ENCODE peak calls at places on chromosome 18, in five cellular contexts. One of them, this sample, is unnamed. For H3K4me1, the result is how much of the 10 kb centered on the place peaks cover.

GRCh38 chr18:9612989-9613388 is 1.4 kb downstream of the PPP4R1 start:
- DNase-seq in gastrocnemius medialis: no peak
- DNase-seq in cardiac muscle cell: no peak
- DNase-seq in lung: no peak
- DNase-seq in Peyer's patch: no peak
- DNase-seq in this sample: no peak

GRCh38 chr18:58569490-58569911 is 59.4 kb downstream of the ALPK2 start:
- DNase-seq in gastrocnemius medialis: no peak
- DNase-seq in cardiac muscle cell: no peak
- DNase-seq in lung: no peak
- DNase-seq in Peyer's patch: no peak
- DNase-seq in this sample: no peak

GRCh38 chr18:42114310-42114943 is 159.4 kb downstream of the PIK3C3 start:
- DNase-seq in gastrocnemius medialis: peak
- DNase-seq in cardiac muscle cell: peak
- DNase-seq in lung: peak
- DNase-seq in Peyer's patch: peak
- DNase-seq in this sample: peak

GRCh38 chr18:8960740-8961657 is 141.5 kb upstream of the NDUFV2 start:
- DNase-seq in gastrocnemius medialis: no peak
- DNase-seq in cardiac muscle cell: no peak
- DNase-seq in lung: no peak
- DNase-seq in Peyer's patch: no peak
- DNase-seq in this sample: no peak

GRCh38 chr18:11304900-11305299 is 155.5 kb upstream of the PIEZO2 start:
- DNase-seq in gastrocnemius medialis: no peak
- DNase-seq in cardiac muscle cell: no peak
- DNase-seq in lung: no peak
- DNase-seq in Peyer's patch: no peak
- DNase-seq in this sample: no peak

GRCh38 chr18:47968721-47969120 is 38.3 kb upstream of the SMAD2 start:
- DNase-seq in gastrocnemius medialis: no peak
- DNase-seq in cardiac muscle cell: no peak
- DNase-seq in lung: no peak
- DNase-seq in Peyer's patch: no peak
- DNase-seq in this sample: no peak

GRCh38 chr18:50559750-50560680 is at the start of gene MAPK4:
- DNase-seq in gastrocnemius medialis: peak
- DNase-seq in cardiac muscle cell: peak
- DNase-seq in lung: no peak
- DNase-seq in Peyer's patch: no peak
- DNase-seq in this sample: peak

GRCh38 chr18:24112464-24112863 is 26.4 kb upstream of the CABYR start:
- DNase-seq in gastrocnemius medialis: no peak
- DNase-seq in cardiac muscle cell: no peak
- DNase-seq in lung: no peak
- DNase-seq in Peyer's patch: no peak
- DNase-seq in this sample: no peak

GRCh38 chr18:34929336-34929780 is 111.9 kb upstream of the MAPRE2 start:
- DNase-seq in gastrocnemius medialis: no peak
- DNase-seq in cardiac muscle cell: no peak
- DNase-seq in lung: no peak
- DNase-seq in Peyer's patch: no peak
- DNase-seq in this sample: no peak

GRCh38 chr18:9869713-9870430 is 15.9 kb upstream of the TXNDC2 start:
- DNase-seq in gastrocnemius medialis: no peak
- DNase-seq in cardiac muscle cell: no peak
- DNase-seq in lung: no peak
- DNase-seq in Peyer's patch: peak
- DNase-seq in this sample: no peak

GRCh38 chr18:75779450-75779849 is 351.9 kb upstream of the SMIM21 start:
- DNase-seq in gastrocnemius medialis: no peak
- DNase-seq in cardiac muscle cell: no peak
- DNase-seq in lung: no peak
- DNase-seq in Peyer's patch: no peak
- DNase-seq in this sample: no peak

GRCh38 chr18:28113271-28114023 is 63.5 kb downstream of the CDH2 start:
- DNase-seq in gastrocnemius medialis: no peak
- DNase-seq in cardiac muscle cell: no peak
- DNase-seq in lung: no peak
- DNase-seq in Peyer's patch: no peak
- DNase-seq in this sample: no peak

GRCh38 chr18:52748343-52748742 is 408.3 kb downstream of the DCC start:
- DNase-seq in gastrocnemius medialis: no peak
- DNase-seq in cardiac muscle cell: no peak
- DNase-seq in lung: no peak
- DNase-seq in Peyer's patch: no peak
- DNase-seq in this sample: no peak

GRCh38 chr18:61394983-61395382 is 61.8 kb downstream of the CDH20 start:
- DNase-seq in gastrocnemius medialis: no peak
- DNase-seq in cardiac muscle cell: no peak
- DNase-seq in lung: no peak
- DNase-seq in Peyer's patch: no peak
- DNase-seq in this sample: no peak
- H3K4me1 ChIP-seq in gastrocnemius medialis: under half
- H3K4me1 ChIP-seq in cardiac muscle cell: under half
- H3K4me1 ChIP-seq in lung: under half
- H3K4me1 ChIP-seq in Peyer's patch: under half
- H3K4me1 ChIP-seq in this sample: under half

GRCh38 chr18:2030647-2031046 is 540.7 kb downstream of the METTL4 start:
- DNase-seq in gastrocnemius medialis: no peak
- DNase-seq in cardiac muscle cell: no peak
- DNase-seq in lung: no peak
- DNase-seq in Peyer's patch: no peak
- DNase-seq in this sample: no peak

GRCh38 chr18:2035056-2035455 is 536.2 kb downstream of the METTL4 start:
- DNase-seq in gastrocnemius medialis: no peak
- DNase-seq in cardiac muscle cell: no peak
- DNase-seq in lung: no peak
- DNase-seq in Peyer's patch: no peak
- DNase-seq in this sample: no peak

GRCh38 chr18:2040279-2040678 is 531.0 kb downstream of the METTL4 start:
- DNase-seq in gastrocnemius medialis: no peak
- DNase-seq in cardiac muscle cell: no peak
- DNase-seq in lung: no peak
- DNase-seq in Peyer's patch: no peak
- DNase-seq in this sample: no peak

DNA sequence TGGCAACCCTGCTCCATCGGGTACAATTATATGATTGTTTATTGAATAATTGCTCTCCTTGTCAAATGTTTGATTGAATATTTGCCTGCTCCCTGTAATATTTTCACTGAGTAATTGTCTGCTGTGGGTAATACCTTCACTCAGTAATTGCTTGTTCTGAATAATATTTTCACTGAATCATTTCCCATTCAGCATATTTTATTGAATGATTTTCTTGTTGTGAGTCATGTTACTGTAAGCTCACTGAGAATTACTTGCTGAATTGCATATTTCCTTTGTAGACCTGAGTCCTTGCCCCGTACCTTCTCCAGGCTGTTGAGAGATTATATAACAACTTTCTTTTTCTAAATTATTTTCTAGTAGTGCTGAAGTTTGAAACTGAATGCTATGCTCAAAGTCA is 535.2 kb downstream of the METTL4 start:
- DNase-seq in gastrocnemius medialis: no peak
- DNase-seq in cardiac muscle cell: no peak
- DNase-seq in lung: no peak
- DNase-seq in Peyer's patch: no peak
- DNase-seq in this sample: no peak
- H3K27ac ChIP-seq in gastrocnemius medialis: no peak
- H3K27ac ChIP-seq in cardiac muscle cell: no peak
- H3K27ac ChIP-seq in lung: no peak
- H3K27ac ChIP-seq in Peyer's patch: no peak
- H3K27ac ChIP-seq in this sample: no peak

GRCh38 chr18:13183790-13184189 is 34.8 kb upstream of the LDLRAD4 start:
- DNase-seq in gastrocnemius medialis: no peak
- DNase-seq in cardiac muscle cell: peak
- DNase-seq in lung: no peak
- DNase-seq in Peyer's patch: no peak
- DNase-seq in this sample: no peak
- H3K4me1 ChIP-seq in gastrocnemius medialis: under half
- H3K4me1 ChIP-seq in cardiac muscle cell: under half
- H3K4me1 ChIP-seq in lung: under half
- H3K4me1 ChIP-seq in Peyer's patch: under half
- H3K4me1 ChIP-seq in this sample: under half

GRCh38 chr18:37846996-37847395 is 281.4 kb upstream of the CELF4 start:
- DNase-seq in gastrocnemius medialis: no peak
- DNase-seq in cardiac muscle cell: no peak
- DNase-seq in lung: no peak
- DNase-seq in Peyer's patch: no peak
- DNase-seq in this sample: no peak
- H3K27ac ChIP-seq in gastrocnemius medialis: no peak
- H3K27ac ChIP-seq in cardiac muscle cell: no peak
- H3K27ac ChIP-seq in lung: no peak
- H3K27ac ChIP-seq in Peyer's patch: no peak
- H3K27ac ChIP-seq in this sample: no peak

DNA sequence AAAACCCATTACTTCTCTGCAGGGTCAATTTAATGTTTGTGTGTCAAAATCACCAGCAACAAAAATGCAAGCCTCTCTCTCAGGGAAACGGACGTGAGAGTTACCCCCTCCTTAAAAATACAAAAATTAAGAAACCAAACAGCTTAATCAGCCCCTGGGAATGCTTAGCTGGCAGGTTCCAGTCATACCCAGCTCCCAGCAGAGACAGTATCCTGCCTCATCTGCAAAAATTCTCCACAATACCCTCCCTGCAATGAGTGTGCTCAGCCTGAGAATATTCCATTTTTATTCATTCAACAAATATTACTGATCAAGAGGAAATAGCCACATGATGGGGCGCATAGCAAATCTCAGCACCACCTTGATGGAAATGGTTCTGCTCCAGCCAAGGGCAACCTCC is 36.3 kb downstream of the ST8SIA5 start:
- DNase-seq in gastrocnemius medialis: no peak
- DNase-seq in cardiac muscle cell: no peak
- DNase-seq in lung: no peak
- DNase-seq in Peyer's patch: no peak
- DNase-seq in this sample: no peak
- H3K4me1 ChIP-seq in gastrocnemius medialis: under half
- H3K4me1 ChIP-seq in cardiac muscle cell: under half
- H3K4me1 ChIP-seq in lung: under half
- H3K4me1 ChIP-seq in Peyer's patch: under half
- H3K4me1 ChIP-seq in this sample: under half

DNA sequence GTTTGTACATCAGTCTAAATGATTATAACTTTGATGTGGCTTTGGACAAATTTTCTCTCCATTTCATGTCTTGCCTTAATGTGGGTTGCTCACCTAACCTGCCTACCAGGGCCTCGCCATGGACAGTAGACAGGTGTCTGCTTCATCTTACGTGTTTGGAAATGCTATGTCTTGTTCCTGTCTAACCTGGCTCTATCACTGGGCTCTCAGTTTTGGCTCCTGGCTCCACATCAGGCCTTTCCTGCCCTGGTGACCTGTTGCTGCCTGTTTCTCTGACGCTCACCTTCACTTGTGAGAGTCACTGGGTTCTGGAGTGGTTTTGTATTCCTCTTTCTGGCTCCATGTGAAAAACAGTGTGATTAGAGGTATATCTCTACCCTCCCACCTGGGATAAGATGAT is 65.9 kb downstream of the PHLPP1 start:
- DNase-seq in gastrocnemius medialis: no peak
- DNase-seq in cardiac muscle cell: no peak
- DNase-seq in lung: no peak
- DNase-seq in Peyer's patch: no peak
- DNase-seq in this sample: no peak
- H3K27ac ChIP-seq in gastrocnemius medialis: no peak
- H3K27ac ChIP-seq in cardiac muscle cell: no peak
- H3K27ac ChIP-seq in lung: no peak
- H3K27ac ChIP-seq in Peyer's patch: no peak
- H3K27ac ChIP-seq in this sample: no peak

GRCh38 chr18:25225152-25225551 is 126.8 kb downstream of the ZNF521 start:
- DNase-seq in gastrocnemius medialis: no peak
- DNase-seq in cardiac muscle cell: no peak
- DNase-seq in lung: no peak
- DNase-seq in Peyer's patch: no peak
- DNase-seq in this sample: no peak
- H3K4me1 ChIP-seq in gastrocnemius medialis: under half
- H3K4me1 ChIP-seq in cardiac muscle cell: under half
- H3K4me1 ChIP-seq in lung: under half
- H3K4me1 ChIP-seq in Peyer's patch: under half
- H3K4me1 ChIP-seq in this sample: under half

GRCh38 chr18:31683106-31683505 is 1.3 kb downstream of the B4GALT6 start:
- DNase-seq in gastrocnemius medialis: no peak
- DNase-seq in cardiac muscle cell: no peak
- DNase-seq in lung: no peak
- DNase-seq in Peyer's patch: no peak
- DNase-seq in this sample: no peak

GRCh38 chr18:31679133-31679731 is 5.1 kb downstream of the B4GALT6 start:
- DNase-seq in gastrocnemius medialis: no peak
- DNase-seq in cardiac muscle cell: no peak
- DNase-seq in lung: no peak
- DNase-seq in Peyer's patch: peak
- DNase-seq in this sample: no peak

GRCh38 chr18:31678425-31678824 is 6.0 kb downstream of the B4GALT6 start:
- DNase-seq in gastrocnemius medialis: peak
- DNase-seq in cardiac muscle cell: no peak
- DNase-seq in lung: no peak
- DNase-seq in Peyer's patch: no peak
- DNase-seq in this sample: no peak

GRCh38 chr18:31679806-31680793 is 4.3 kb downstream of the B4GALT6 start:
- DNase-seq in gastrocnemius medialis: no peak
- DNase-seq in cardiac muscle cell: no peak
- DNase-seq in lung: no peak
- DNase-seq in Peyer's patch: peak
- DNase-seq in this sample: no peak

DNA sequence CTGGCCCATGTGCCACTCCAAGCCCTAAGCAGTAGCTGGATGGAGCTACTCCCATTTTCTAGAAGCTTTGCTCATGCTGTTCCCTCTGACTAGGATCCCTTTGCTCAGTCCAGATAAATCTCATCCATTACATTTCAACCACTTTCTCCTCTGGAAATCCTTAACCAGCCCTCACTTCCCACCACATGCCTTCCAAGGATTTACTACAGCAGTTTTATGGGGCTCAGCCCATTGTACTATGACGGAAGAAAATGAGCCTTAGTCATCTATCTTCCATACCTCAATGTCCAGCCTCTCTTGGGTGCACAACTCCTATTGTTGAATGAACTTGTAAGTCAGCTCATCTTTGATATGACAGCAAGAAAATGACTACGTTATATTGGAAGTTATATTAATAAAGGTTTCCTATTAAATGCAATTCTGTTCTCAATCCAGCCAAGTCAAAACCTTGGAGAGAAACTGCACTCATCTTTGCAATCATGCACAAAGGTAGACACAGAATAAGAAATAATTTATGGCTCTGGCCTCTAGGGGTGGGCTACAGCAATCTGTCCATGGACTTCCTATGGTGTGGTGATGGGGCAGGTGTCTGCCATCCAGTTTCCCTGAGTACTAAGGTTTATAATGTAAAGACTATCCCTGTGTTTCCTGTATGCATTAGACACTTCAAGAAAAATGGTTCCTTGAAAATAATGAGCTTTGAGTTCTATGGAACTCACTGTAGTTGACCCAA is 3.4 kb downstream of the B4GALT6 start:
- DNase-seq in gastrocnemius medialis: no peak
- DNase-seq in cardiac muscle cell: no peak
- DNase-seq in lung: no peak
- DNase-seq in Peyer's patch: no peak
- DNase-seq in this sample: no peak
- H3K27ac ChIP-seq in gastrocnemius medialis: no peak
- H3K27ac ChIP-seq in cardiac muscle cell: no peak
- H3K27ac ChIP-seq in lung: no peak
- H3K27ac ChIP-seq in Peyer's patch: peak
- H3K27ac ChIP-seq in this sample: no peak

GRCh38 chr18:13267517-13267916 is 49.0 kb downstream of the LDLRAD4 start:
- DNase-seq in gastrocnemius medialis: no peak
- DNase-seq in cardiac muscle cell: no peak
- DNase-seq in lung: no peak
- DNase-seq in Peyer's patch: no peak
- DNase-seq in this sample: no peak
- H3K4me1 ChIP-seq in gastrocnemius medialis: half or more
- H3K4me1 ChIP-seq in cardiac muscle cell: under half
- H3K4me1 ChIP-seq in lung: under half
- H3K4me1 ChIP-seq in Peyer's patch: under half
- H3K4me1 ChIP-seq in this sample: half or more

This sample was measured in tibial artery.